ENCODE peak calls at places on chromosomes 1 and 21, in five cellular contexts. E, B, L, S and N are unnamed samples.

GRCh38 chr1:20720631-20721051 is 2.8 kb upstream of the KIF17 start:
- DNase-seq in E (no peak), B (no peak), L (peak; percentile 69), S (no peak), N (no peak)

GRCh38 chr1:169648709-169649108 is 18.8 kb upstream of the SELP start:
- DNase-seq in E (no peak), B (no peak), L (no peak), S (no peak), N (no peak)

GRCh38 chr1:198134252-198134651 is 22.5 kb upstream of the NEK7 start:
- DNase-seq in E (no peak), B (no peak), L (no peak), S (no peak), N (no peak)

GRCh38 chr1:36888811-36889477 is 145.4 kb downstream of the GRIK3 start:
- DNase-seq in E (no peak), B (no peak), L (no peak), S (no peak), N (no peak)

GRCh38 chr1:202684716-202685115 is 25.5 kb downstream of the SYT2 start:
- DNase-seq in E (no peak), B (no peak), L (no peak), S (no peak), N (no peak)

GRCh38 chr1:116418091-116418830 is 45.2 kb downstream of the ATP1A1 start:
- DNase-seq in E (peak; percentile 85), B (peak; percentile 75), L (peak; percentile 89), S (peak; percentile 86), N (peak; percentile 45)

GRCh38 chr1:150537732-150538684 is 11.2 kb upstream of the ADAMTSL4 start:
- DNase-seq in E (peak; percentile 92), B (no peak), L (no peak), S (peak; percentile 63), N (no peak)

GRCh38 chr21:42471716-42472330 is 24.2 kb downstream of the RSPH1 start:
- DNase-seq in E (no peak), B (no peak), L (peak; percentile 61), S (no peak), N (no peak)

GRCh38 chr1:8239306-8240023 is 78.4 kb upstream of the SLC45A1 start:
- DNase-seq in E (peak; percentile 78), B (no peak), L (no peak), S (no peak), N (no peak)

GRCh38 chr1:225749706-225750105 is 27.9 kb upstream of the SRP9 start:
- DNase-seq in E (no peak), B (no peak), L (no peak), S (no peak), N (no peak)

GRCh38 chr21:42781150-42781980 is 98.0 kb downstream of the WDR4 start:
- DNase-seq in E (no peak), B (no peak), L (no peak), S (no peak), N (no peak)

GRCh38 chr1:106921186-106921585 is 135.3 kb upstream of the PRMT6 start:
- DNase-seq in E (peak; percentile 45), B (no peak), L (no peak), S (no peak), N (peak; percentile 13)

GRCh38 chr1:161838362-161838761 is 72.2 kb downstream of the ATF6 start:
- DNase-seq in E (no peak), B (no peak), L (no peak), S (no peak), N (no peak)

GRCh38 chr1:32981003-32981909 is 16.6 kb upstream of the RNF19B start:
- DNase-seq in E (peak; percentile 94), B (no peak), L (no peak), S (peak; percentile 53), N (peak; percentile 69)

GRCh38 chr1:7476861-7477534 is 294.1 kb upstream of the VAMP3 start:
- DNase-seq in E (no peak), B (no peak), L (no peak), S (no peak), N (no peak)

GRCh38 chr1:107132195-107132594 is 8.6 kb upstream of the NTNG1 start:
- DNase-seq in E (no peak), B (no peak), L (no peak), S (no peak), N (no peak)

GRCh38 chr1:154418062-154418897 is 13.1 kb downstream of the IL6R start:
- DNase-seq in E (peak; percentile 50), B (no peak), L (no peak), S (no peak), N (no peak)

GRCh38 chr1:75136158-75136815 is 2.1 kb downstream of the LHX8 start:
- DNase-seq in E (no peak), B (peak; percentile 43), L (no peak), S (no peak), N (no peak)

GRCh38 chr1:8303876-8304275 is 14.0 kb upstream of the SLC45A1 start:
- DNase-seq in E (no peak), B (no peak), L (no peak), S (no peak), N (no peak)

GRCh38 chr1:8252266-8252951 is 65.5 kb upstream of the SLC45A1 start:
- DNase-seq in E (no peak), B (no peak), L (no peak), S (no peak), N (no peak)

GRCh38 chr1:23756676-23757075 is 13.4 kb downstream of the ELOA start:
- DNase-seq in E (peak; percentile 57), B (no peak), L (no peak), S (peak; percentile 51), N (no peak)

GRCh38 chr1:194194724-194195123 is 1008.3 kb upstream of the B3GALT2 start:
- DNase-seq in E (peak; percentile 65), B (no peak), L (no peak), S (no peak), N (no peak)

GRCh38 chr21:26881504-26882228 is 36.5 kb upstream of the ADAMTS1 start:
- DNase-seq in E (peak; percentile 13), B (no peak), L (no peak), S (peak; percentile 34), N (peak; percentile 18)

GRCh38 chr1:68590473-68590872 is 93.6 kb upstream of the DEPDC1 start:
- DNase-seq in E (no peak), B (no peak), L (no peak), S (no peak), N (no peak)

GRCh38 chr1:210407207-210407886 is 78.6 kb downstream of the HHAT start:
- DNase-seq in E (peak; percentile 38), B (peak; percentile 79), L (no peak), S (peak; percentile 66), N (no peak)

GRCh38 chr1:40782371-40782956 is 1.1 kb upstream of the KCNQ4 start:
- DNase-seq in E (no peak), B (no peak), L (no peak), S (peak; percentile 29), N (no peak)